ENCODE peak calls at places on chromosomes 1 and 21, in seven cellular contexts. N, Q, K, C, Z, M and U are unnamed samples.

GRCh38 chr1:84272401-84272800 is 29.1 kb upstream of the SAMD13 start:
- DNase-seq in N (no peak), Q (peak), K (no peak), C (no peak), Z (no peak), M (no peak), U (peak)

GRCh38 chr1:62425041-62425440 is 11.8 kb upstream of the USP1 start:
- DNase-seq in N (no peak), Q (no peak), K (no peak), C (no peak), Z (no peak), M (no peak), U (no peak)

GRCh38 chr1:84724128-84724860 is 34.0 kb upstream of the SSX2IP start:
- DNase-seq in N (peak), Q (no peak), K (peak), C (no peak), Z (no peak), M (no peak), U (no peak)

GRCh38 chr1:109312978-109313775 is 6.4 kb upstream of the MYBPHL start:
- DNase-seq in N (no peak), Q (no peak), K (no peak), C (no peak), Z (peak), M (peak), U (no peak)

GRCh38 chr21:14493731-14494130 is 52.4 kb downstream of the SAMSN1 start:
- DNase-seq in N (no peak), Q (no peak), K (no peak), C (no peak), Z (no peak), M (no peak), U (no peak)

GRCh38 chr1:28893403-28894102 is 20.8 kb upstream of the EPB41 start:
- DNase-seq in N (no peak), Q (no peak), K (peak), C (no peak), Z (peak), M (no peak), U (no peak)

GRCh38 chr1:113389356-113389952 is 861 bp upstream of the MAGI3 start:
- DNase-seq in N (no peak), Q (no peak), K (no peak), C (no peak), Z (no peak), M (no peak), U (no peak)

GRCh38 chr1:83929184-83929583 is 69.7 kb downstream of the TTLL7 start:
- DNase-seq in N (no peak), Q (peak), K (no peak), C (no peak), Z (peak), M (no peak), U (no peak)

GRCh38 chr1:87518794-87519193 is 190.1 kb downstream of the LMO4 start:
- DNase-seq in N (no peak), Q (no peak), K (no peak), C (no peak), Z (no peak), M (no peak), U (no peak)

GRCh38 chr1:32274646-32275340 is 17.1 kb upstream of the HDAC1 start:
- DNase-seq in N (no peak), Q (no peak), K (no peak), C (no peak), Z (no peak), M (no peak), U (no peak)

GRCh38 chr1:174874337-174875053 is 125.3 kb upstream of the CACYBP start:
- DNase-seq in N (no peak), Q (no peak), K (no peak), C (no peak), Z (no peak), M (no peak), U (no peak)

GRCh38 chr21:31713973-31714740 is 17.8 kb downstream of the SCAF4 start:
- DNase-seq in N (no peak), Q (no peak), K (peak), C (peak), Z (peak), M (no peak), U (no peak)

GRCh38 chr1:61674221-61674620 is 50.7 kb downstream of the TM2D1 start:
- DNase-seq in N (no peak), Q (no peak), K (no peak), C (no peak), Z (peak), M (no peak), U (no peak)

GRCh38 chr21:45136927-45137611 is 62.7 kb downstream of the ADARB1 start:
- DNase-seq in N (peak), Q (peak), K (peak), C (peak), Z (peak), M (peak), U (peak)

GRCh38 chr1:11874624-11875023 is 15.9 kb upstream of the NPPB start:
- DNase-seq in N (no peak), Q (no peak), K (no peak), C (no peak), Z (no peak), M (no peak), U (no peak)

GRCh38 chr1:200260587-200261335 is 149.1 kb downstream of the ZNF281 start:
- DNase-seq in N (no peak), Q (no peak), K (no peak), C (no peak), Z (no peak), M (no peak), U (no peak)

GRCh38 chr1:162726539-162726938 is 64.0 kb upstream of the HSD17B7 start:
- DNase-seq in N (no peak), Q (no peak), K (no peak), C (no peak), Z (no peak), M (no peak), U (no peak)

GRCh38 chr21:42112223-42112622 is 41.1 kb downstream of the UMODL1 start:
- DNase-seq in N (no peak), Q (no peak), K (no peak), C (no peak), Z (no peak), M (no peak), U (no peak)

GRCh38 chr21:25080706-25081495 is 526.4 kb downstream of the MRPL39 start:
- DNase-seq in N (no peak), Q (no peak), K (no peak), C (peak), Z (no peak), M (no peak), U (no peak)

GRCh38 chr21:32044205-32044874 is 171.5 kb downstream of the HUNK start:
- DNase-seq in N (no peak), Q (no peak), K (no peak), C (no peak), Z (no peak), M (no peak), U (no peak)